ENCODE peak calls at places on chromosomes 3 and 15, in nine cellular contexts. Z is transverse colon, O is HCT116, V is sigmoid colon, T is esophagus muscularis mucosa, U is prostate gland, H is stomach, F is upper lobe of left lung, C is endothelial cell of umbilical vein. L is an unnamed sample.
A peak's percentile ranks its signal among the peaks of the same experiment; 100 is the strongest.

GRCh38 chr15:22265961-22266360 is 185.6 kb downstream of the OR4M2 start:
- DNase-seq in V (no peak), F (no peak), H (no peak), T (no peak), U (no peak), Z (no peak), O (no peak), C (no peak), L (no peak)

GRCh38 chr3:62049033-62049432 is 324.3 kb downstream of the FEZF2 start:
- DNase-seq in C (no peak), U (no peak), O (no peak), T (no peak), Z (no peak), V (no peak), F (no peak), H (no peak), L (no peak)

GRCh38 chr3:126682046-126682445 is 22.0 kb upstream of the CHCHD6 start:
- DNase-seq in O (no peak), F (no peak), H (no peak), T (peak; percentile 80), U (no peak), Z (no peak), C (no peak), V (no peak), L (no peak)

GRCh38 chr15:63234479-63234878 is 42.9 kb upstream of the APH1B start:
- DNase-seq in H (peak; percentile 63), Z (peak; percentile 49), U (peak; percentile 52), F (peak; percentile 70), V (peak; percentile 81), O (no peak), T (no peak), C (peak; percentile 89), L (no peak)

GRCh38 chr15:40957581-40958051 is 4.3 kb downstream of the CHAC1 start:
- DNase-seq in C (no peak), O (no peak), T (no peak), F (no peak), V (peak; percentile 96), H (peak; percentile 88), Z (peak; percentile 62), U (peak; percentile 76), L (no peak)

GRCh38 chr3:44995142-44995770 is 19.2 kb downstream of the EXOSC7 start:
- DNase-seq in F (peak; percentile 47), O (no peak), T (no peak), C (peak; percentile 83), H (peak; percentile 37), U (no peak), Z (no peak), V (peak; percentile 70), L (no peak)

GRCh38 chr3:71585891-71586809 is 2.6 kb upstream of the FOXP1 start:
- DNase-seq in O (peak; percentile 6), Z (no peak), C (peak; percentile 84), U (peak; percentile 29), T (peak; percentile 57), F (no peak), V (no peak), H (no peak), L (no peak)

GRCh38 chr3:127408022-127408683 is 120.3 kb upstream of the PRR20G start:
- DNase-seq in C (no peak), O (no peak), U (no peak), H (peak; percentile 9), Z (no peak), F (peak; percentile 3), V (peak; percentile 38), T (peak; percentile 90), L (no peak)

GRCh38 chr15:70589221-70589620 is 174.1 kb downstream of the UACA start:
- DNase-seq in C (no peak), V (no peak), Z (no peak), U (no peak), F (no peak), O (no peak), T (no peak), H (no peak), L (no peak)

GRCh38 chr15:63461230-63461629 is 43.2 kb upstream of the USP3 start:
- DNase-seq in C (no peak), U (no peak), H (peak; percentile 61), V (no peak), F (no peak), Z (no peak), O (no peak), T (no peak), L (no peak)

DNA sequence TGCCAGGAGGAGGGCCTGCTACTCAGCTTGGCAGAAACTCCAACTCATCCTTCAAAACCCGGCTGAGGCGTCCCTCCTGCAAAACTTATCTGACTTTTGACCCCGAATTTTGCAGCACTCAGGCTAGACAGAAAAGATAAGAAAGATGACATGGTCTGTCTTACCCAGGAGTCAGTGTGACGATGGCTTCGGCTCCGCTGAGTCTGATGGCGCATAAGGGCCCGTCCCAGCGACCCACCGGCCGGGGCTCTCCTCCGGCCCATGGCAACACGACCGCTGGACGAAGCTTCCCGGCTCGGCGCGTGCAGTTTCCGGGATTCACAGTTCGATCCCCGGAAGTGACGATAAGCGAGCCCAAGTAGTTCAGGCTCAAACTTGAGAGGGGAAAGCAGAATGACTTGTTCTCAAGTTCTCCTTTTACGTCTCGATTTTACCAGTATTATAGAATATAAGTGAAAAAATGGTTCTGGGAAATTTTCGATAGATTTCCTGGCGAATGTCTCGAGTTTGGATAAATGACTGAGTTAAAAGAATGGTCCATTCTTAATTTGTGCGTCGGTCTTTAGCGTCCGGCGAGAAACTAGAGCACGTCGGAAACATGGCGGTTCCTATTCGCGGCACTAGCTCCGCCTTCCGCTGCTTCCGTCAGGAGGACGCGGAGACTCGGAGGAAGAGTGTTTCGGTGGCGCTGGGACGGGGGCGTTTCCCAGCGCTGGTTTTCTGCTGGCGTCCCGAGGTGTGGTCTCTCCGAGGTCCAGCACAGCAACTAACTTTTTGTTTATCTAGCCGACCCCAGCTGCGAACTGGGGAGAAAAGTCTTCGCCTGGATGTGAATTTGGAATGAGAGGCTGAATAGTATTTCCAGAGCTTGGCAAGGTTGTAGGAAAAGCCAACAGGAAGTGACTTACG is at the start of gene LSG1:
- DNase-seq in O (peak; percentile 95), T (peak; percentile 98), H (peak; percentile 92), U (peak; percentile 89), F (peak; percentile 92), Z (peak; percentile 94), C (peak; percentile 96), V (peak; percentile 96), L (peak; percentile 66)
- TF ChIP-seq POLR2AphosphoS5 in O (peak; percentile 83), T (peak; percentile 80), H (peak; percentile 75), U (peak; percentile 93), F (peak; percentile 90), Z (peak; percentile 68), C (peak; percentile 59), V (peak; percentile 80), L (peak; percentile 75)

GRCh38 chr3:15602146-15602536 is 596 bp downstream of the BTD start:
- DNase-seq in O (no peak), T (no peak), H (no peak), Z (no peak), C (no peak), V (no peak), U (no peak), F (no peak), L (no peak)
- TF ChIP-seq POLR2A in O (no peak), T (no peak), H (no peak), Z (no peak), C (no peak), V (no peak), U (no peak), F (no peak), L (no peak)

GRCh38 chr15:31387483-31388118 is 61.0 kb downstream of the KLF13 start:
- DNase-seq in U (peak; percentile 80), V (peak; percentile 87), T (no peak), C (no peak), F (peak; percentile 76), H (peak; percentile 85), Z (no peak), O (no peak), L (no peak)
- TF ChIP-seq POLR2AphosphoS5 in U (peak; percentile 69), V (peak; percentile 47), T (peak; percentile 30), C (no peak), F (no peak), H (peak; percentile 35), Z (no peak), O (no peak), L (no peak)

GRCh38 chr3:124576565-124577493 is 153.4 kb upstream of the UMPS start:
- DNase-seq in C (no peak), O (no peak), V (no peak), H (no peak), F (no peak), T (no peak), Z (no peak), U (no peak), L (no peak)
- TF ChIP-seq POLR2A in C (no peak), O (no peak), V (no peak), H (no peak), F (no peak), T (no peak), Z (no peak), U (no peak), L (no peak)

DNA sequence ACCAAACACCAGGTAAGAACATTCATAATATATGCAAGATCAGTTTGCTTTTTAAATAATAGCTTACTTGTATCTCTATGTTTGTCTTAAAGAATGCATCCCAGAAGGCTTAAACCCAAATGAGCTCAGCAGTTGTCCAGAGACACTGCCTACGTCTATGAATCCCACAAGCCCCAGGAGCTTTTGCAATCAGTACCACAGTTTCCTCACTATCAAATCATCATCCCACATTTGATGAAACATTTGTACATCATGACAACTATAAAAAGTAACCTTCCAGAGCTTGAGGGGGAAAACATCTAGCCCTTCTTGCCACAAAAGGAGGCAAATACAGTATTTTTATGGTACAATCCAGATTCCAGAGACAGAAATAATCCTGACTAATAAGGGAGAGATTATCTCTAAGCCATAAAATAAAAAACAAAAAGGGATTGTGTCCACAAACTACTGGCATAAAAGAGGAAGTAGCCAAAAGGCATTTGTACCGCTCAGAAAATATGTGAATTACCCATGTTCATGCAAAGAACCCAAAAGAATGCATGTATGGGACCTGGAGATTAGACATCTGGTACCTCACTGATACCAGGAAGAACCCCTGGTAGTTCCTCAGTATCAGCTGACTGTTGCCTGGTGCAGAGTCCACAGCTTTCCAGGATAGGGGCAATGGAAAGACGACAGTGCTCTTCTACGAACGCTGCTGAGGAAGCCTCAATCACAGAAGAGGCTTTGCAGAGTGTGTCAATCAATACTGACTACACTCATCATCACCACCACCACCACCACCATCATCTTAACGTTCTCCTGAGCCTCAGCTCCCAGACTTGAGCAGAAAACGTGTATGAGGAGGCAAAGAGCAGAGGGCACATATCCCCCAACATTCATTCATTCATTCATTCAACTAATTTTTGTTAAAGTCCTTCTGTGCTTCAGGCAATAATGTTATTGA is 63.4 kb downstream of the ATP8B4 start:
- DNase-seq in V (no peak), U (no peak), T (no peak), H (no peak), C (no peak), F (no peak), O (no peak), Z (no peak), L (no peak)
- TF ChIP-seq POLR2AphosphoS5 in V (peak; percentile 40), U (no peak), T (peak; percentile 35), H (no peak), C (no peak), F (no peak), O (no peak), Z (no peak), L (no peak)